ENCODE peak calls at places on chromosomes 16 and 17, in four cellular contexts. X is GM12878, W is HepG2, I is H1. C is an unnamed sample.

GRCh38 chr17:8121531-8122390 is 2.1 kb downstream of the HES7 start:
- DNase-seq in W (no peak), X (no peak), I (no peak), C (no peak)

GRCh38 chr17:42227849-42228696 is 33.8 kb upstream of the GHDC start:
- DNase-seq in W (no peak), X (no peak), I (no peak), C (no peak)

GRCh38 chr17:39688945-39689344 is 1.1 kb upstream of the PGAP3 start:
- DNase-seq in W (no peak), X (no peak), I (peak; percentile 73), C (peak; percentile 83)

GRCh38 chr17:72139213-72139612 is 18.4 kb downstream of the SOX9 start:
- DNase-seq in W (no peak), X (no peak), I (no peak), C (no peak)

GRCh38 chr17:28925912-28926365 is 23.1 kb upstream of the DHRS13 start:
- DNase-seq in I (no peak), X (peak; percentile 47), W (no peak), C (no peak)

GRCh38 chr16:56301391-56301850 is 110.1 kb downstream of the GNAO1 start:
- DNase-seq in I (no peak), W (no peak), X (no peak), C (no peak)

GRCh38 chr17:68498479-68499326 is 13.5 kb upstream of the PRKAR1A start:
- DNase-seq in X (no peak), W (no peak), I (no peak), C (no peak)

GRCh38 chr16:68503334-68503733 is 35.8 kb upstream of the ZFP90 start:
- DNase-seq in X (no peak), I (no peak), W (no peak), C (no peak)

GRCh38 chr17:58632324-58633314 is 59.2 kb downstream of the TEX14 start:
- DNase-seq in W (peak; percentile 29), X (no peak), I (no peak), C (no peak)

GRCh38 chr16:11896776-11897175 is 19.0 kb downstream of the GSPT1 start:
- DNase-seq in I (no peak), W (no peak), X (no peak), C (no peak)

GRCh38 chr16:79278506-79278905 is 322.0 kb downstream of the MAF start:
- DNase-seq in X (no peak), I (no peak), W (no peak), C (no peak)

GRCh38 chr16:17470871-17471744 is at the start of gene XYLT1:
- DNase-seq in W (no peak), I (no peak), X (no peak), C (no peak)

GRCh38 chr17:59811209-59811608 is 81.5 kb downstream of the TUBD1 start:
- DNase-seq in W (no peak), X (no peak), I (no peak), C (no peak)

GRCh38 chr16:85120006-85120340 is 7.7 kb upstream of the CIBAR2 start:
- DNase-seq in I (no peak), W (no peak), X (no peak), C (no peak)

GRCh38 chr16:77660311-77660710 is 62.0 kb upstream of the NUDT7 start:
- DNase-seq in I (no peak), X (no peak), W (peak; percentile 35), C (peak; percentile 57)

GRCh38 chr16:68356249-68356918 is 45.6 kb downstream of the PRMT7 start:
- DNase-seq in I (no peak), X (peak; percentile 69), W (no peak), C (no peak)

GRCh38 chr16:81863630-81864352 is 84.7 kb downstream of the PLCG2 start:
- DNase-seq in X (peak; percentile 43), W (no peak), I (no peak), C (no peak)

GRCh38 chr17:5364696-5365095 is 54.8 kb downstream of the NUP88 start:
- DNase-seq in X (no peak), I (no peak), W (no peak), C (no peak)

GRCh38 chr17:75601057-75601987 is 13.7 kb downstream of the MYO15B start:
- DNase-seq in W (peak; percentile 77), I (peak; percentile 47), X (no peak), C (peak; percentile 48)

GRCh38 chr17:15651583-15652110 is 32.1 kb upstream of the FBXW10B start:
- DNase-seq in I (peak; percentile 43), W (peak; percentile 48), X (peak; percentile 33), C (peak; percentile 75)

GRCh38 chr17:39365252-39365651 is 36.2 kb downstream of the FBXL20 start:
- DNase-seq in I (no peak), X (no peak), W (no peak), C (no peak)

GRCh38 chr16:20918486-20919239 is 18.1 kb downstream of the LYRM1 start:
- DNase-seq in W (no peak), I (no peak), X (no peak), C (no peak)

GRCh38 chr16:14050297-14051027 is 20.7 kb upstream of the MRTFB start:
- DNase-seq in W (no peak), I (peak; percentile 84), X (no peak), C (peak; percentile 74)

GRCh38 chr16:69709456-69710084 is 16.8 kb downstream of the NQO1 start:
- DNase-seq in X (peak; percentile 15), I (no peak), W (peak; percentile 81), C (peak; percentile 33)

GRCh38 chr17:41406205-41406604 is 8.8 kb upstream of the KRT31 start:
- DNase-seq in I (no peak), X (no peak), W (no peak), C (no peak)

GRCh38 chr17:3006801-3007200 is 56.6 kb downstream of the OR1D5 start:
- DNase-seq in I (no peak), X (no peak), W (no peak), C (no peak)

GRCh38 chr17:16258916-16259315 is 41.9 kb downstream of the PIGL start:
- DNase-seq in I (no peak), X (no peak), W (no peak), C (no peak)

GRCh38 chr17:50909765-50910661 is 43.9 kb upstream of the TOB1 start:
- DNase-seq in X (no peak), W (peak; percentile 63), I (no peak), C (no peak)
- TF ChIP-seq SUZ12 in X (no peak), W (no peak), I (no peak), C (no peak)

DNA sequence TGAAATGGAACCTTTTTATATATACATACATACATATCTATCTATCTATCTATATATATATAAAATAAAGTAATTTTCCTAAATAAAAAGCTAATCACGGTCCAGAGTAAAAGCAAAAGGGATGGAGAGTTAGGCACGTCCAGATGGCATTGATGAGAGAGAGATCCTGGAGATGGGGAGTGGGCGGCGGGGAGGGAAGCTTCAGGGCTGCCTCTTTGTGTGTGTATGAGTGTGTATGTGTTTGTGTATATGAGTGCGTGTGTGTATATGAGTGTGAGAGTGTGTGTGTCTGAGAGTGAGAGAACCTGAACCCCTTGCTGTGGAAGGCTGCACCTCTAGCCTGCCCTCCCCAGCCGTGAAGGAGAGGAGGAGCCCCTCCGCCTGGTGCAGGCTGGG is 7.3 kb upstream of the ABCC3 start:
- DNase-seq in I (no peak), X (no peak), W (no peak), C (no peak)
- H3K4me1 ChIP-seq in I (no peaks in the 10 kb centered on the region), X (peaks cover 10% of the 10 kb centered on the region), W (peaks cover 67% of the 10 kb centered on the region), C (peaks cover 39% of the 10 kb centered on the region)

GRCh38 chr16:66917741-66918140 is 944 bp downstream of the CDH16 start:
- DNase-seq in W (no peak), I (no peak), X (no peak), C (no peak)

GRCh38 chr16:66919569-66920472 is 1.1 kb upstream of the CDH16 start:
- DNase-seq in I (no peak), X (no peak), W (no peak), C (no peak)

GRCh38 chr16:66918355-66918754 is 330 bp downstream of the CDH16 start:
- DNase-seq in W (no peak), I (no peak), X (no peak), C (no peak)

GRCh38 chr16:66920924-66921680 is 2.4 kb upstream of the CDH16 start:
- DNase-seq in W (no peak), X (no peak), I (no peak), C (no peak)

GRCh38 chr16:66918803-66919568 is at the start of gene CDH16:
- DNase-seq in I (no peak), X (no peak), W (no peak), C (no peak)
- TF ChIP-seq SUZ12 in I (no peak), X (no peak), W (no peak), C (no peak)

GRCh38 chr16:29736112-29736511 is 9.7 kb downstream of the C16orf54 start:
- DNase-seq in W (peak; percentile 42), I (no peak), X (no peak), C (no peak)
- H3K4me1 ChIP-seq in W (peaks cover 62% of the 10 kb centered on the region), I (no peaks in the 10 kb centered on the region), X (peaks cover 26% of the 10 kb centered on the region), C (peaks cover 4% of the 10 kb centered on the region)

DNA sequence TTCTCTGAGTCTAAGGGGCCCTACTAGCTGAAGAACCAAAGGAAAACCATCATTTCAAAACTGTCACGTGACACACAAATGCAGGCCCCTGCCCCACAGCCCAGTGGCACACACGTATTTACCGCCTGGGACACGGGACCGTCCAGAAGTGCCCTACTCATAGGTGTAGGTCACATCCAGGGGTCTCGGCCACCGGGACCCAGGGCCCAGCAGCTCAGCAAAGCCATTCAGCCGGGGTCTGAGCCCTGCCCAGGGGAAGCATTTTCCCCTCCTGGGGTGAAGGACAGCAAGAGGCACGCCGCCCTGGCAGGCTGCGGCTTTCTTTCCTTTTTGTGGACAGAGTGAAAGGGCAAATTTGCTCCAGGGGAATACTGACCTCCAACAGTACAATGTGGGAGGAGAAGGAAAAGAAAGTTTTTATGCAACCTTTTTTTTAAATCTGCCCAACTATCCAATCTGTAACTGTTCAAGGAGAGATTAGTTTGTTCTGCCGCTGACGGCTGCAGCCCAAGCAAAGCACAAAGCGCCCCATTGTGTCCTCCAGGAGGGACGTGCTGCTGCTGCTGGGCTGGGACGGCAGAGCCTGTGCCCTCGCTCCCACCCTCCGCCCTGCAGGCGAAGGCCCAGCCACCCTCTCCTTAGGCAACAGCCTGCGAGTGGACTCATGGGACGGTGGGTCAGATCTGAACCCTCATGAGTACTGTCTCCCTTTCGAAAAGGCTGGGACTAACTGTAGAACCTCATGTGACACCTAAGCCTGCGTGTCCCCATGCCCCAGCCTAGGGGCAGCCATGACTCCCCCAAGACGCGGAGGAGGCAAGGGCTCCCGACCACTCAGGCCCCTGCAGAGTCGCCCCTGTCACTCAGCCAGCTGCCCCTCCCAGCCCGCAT is 21.3 kb downstream of the SLC7A5 start:
- DNase-seq in W (peak; percentile 99), X (no peak), I (no peak), C (no peak)
- TF ChIP-seq SUZ12 in W (no peak), X (no peak), I (no peak), C (no peak)

GRCh38 chr16:644556-644955 is 2.9 kb downstream of the MCRIP2 start:
- DNase-seq in W (no peak), I (no peak), X (no peak), C (no peak)
- H3K4me1 ChIP-seq in W (peaks cover 74% of the 10 kb centered on the region), I (no peaks in the 10 kb centered on the region), X (peaks cover 3% of the 10 kb centered on the region), C (peaks cover 26% of the 10 kb centered on the region)

C was measured in NT2/D1.